ENCODE peak calls at places on chromosome 1, in seven cellular contexts. T is brain microvascular endothelial cell, U is DND-41, C is dorsolateral prefrontal cortex, S is AG04450, Y is hepatocyte, G is foreskin keratinocyte. E is an unnamed sample.

GRCh38 chr1:39585933-39586332 is 9.3 kb upstream of the PABPC4 start:
- DNase-seq in T (no peak), U (no peak), C (no peak), S (no peak), Y (no peak), G (no peak), E (no peak)

GRCh38 chr1:241902376-241903067 is 54.5 kb downstream of the EXO1 start:
- DNase-seq in T (peak; percentile 3), U (no peak), C (no peak), S (no peak), Y (peak; percentile 11), G (no peak), E (peak; percentile 21)

GRCh38 chr1:61053712-61054608 is 28.4 kb upstream of the NFIA start:
- DNase-seq in T (no peak), U (no peak), C (peak; percentile 71), S (no peak), Y (peak; percentile 35), G (no peak), E (no peak)

GRCh38 chr1:236345728-236346127 is 48.4 kb upstream of the EDARADD start:
- DNase-seq in T (peak; percentile 4), U (no peak), C (no peak), S (no peak), Y (no peak), G (peak; percentile 9), E (no peak)

GRCh38 chr1:48196168-48196716 is 26.3 kb upstream of the SLC5A9 start:
- DNase-seq in T (no peak), U (no peak), C (no peak), S (no peak), Y (no peak), G (no peak), E (no peak)

GRCh38 chr1:24964811-24965570 is 34.9 kb upstream of the RUNX3 start:
- DNase-seq in T (peak; percentile 82), U (peak; percentile 97), C (no peak), S (no peak), Y (no peak), G (no peak), E (no peak)

GRCh38 chr1:108573183-108573582 is 13.3 kb downstream of the EEIG2 start:
- DNase-seq in T (no peak), U (no peak), C (no peak), S (no peak), Y (no peak), G (no peak), E (no peak)

GRCh38 chr1:8711161-8711560 is 106.3 kb downstream of the RERE start:
- DNase-seq in T (peak; percentile 27), U (no peak), C (no peak), S (no peak), Y (no peak), G (no peak), E (no peak)

GRCh38 chr1:30783244-30783915 is 25.8 kb upstream of the LAPTM5 start:
- DNase-seq in T (no peak), U (no peak), C (no peak), S (no peak), Y (no peak), G (no peak), E (no peak)

GRCh38 chr1:36134805-36135339 is 9.8 kb upstream of the COL8A2 start:
- DNase-seq in T (peak; percentile 55), U (peak; percentile 24), C (no peak), S (no peak), Y (peak; percentile 76), G (peak; percentile 91), E (no peak)

GRCh38 chr1:29811727-29812396 is 575.5 kb downstream of the PTPRU start:
- DNase-seq in T (no peak), U (no peak), C (no peak), S (no peak), Y (no peak), G (no peak), E (no peak)

GRCh38 chr1:229710746-229711145 is 84.7 kb downstream of the URB2 start:
- DNase-seq in T (no peak), U (no peak), C (no peak), S (no peak), Y (no peak), G (no peak), E (no peak)
- TF ChIP-seq CTCF in T (no peak), U (no peak), C (no peak), S (no peak), Y (peak; percentile 27), G (no peak), E (no peak)

DNA sequence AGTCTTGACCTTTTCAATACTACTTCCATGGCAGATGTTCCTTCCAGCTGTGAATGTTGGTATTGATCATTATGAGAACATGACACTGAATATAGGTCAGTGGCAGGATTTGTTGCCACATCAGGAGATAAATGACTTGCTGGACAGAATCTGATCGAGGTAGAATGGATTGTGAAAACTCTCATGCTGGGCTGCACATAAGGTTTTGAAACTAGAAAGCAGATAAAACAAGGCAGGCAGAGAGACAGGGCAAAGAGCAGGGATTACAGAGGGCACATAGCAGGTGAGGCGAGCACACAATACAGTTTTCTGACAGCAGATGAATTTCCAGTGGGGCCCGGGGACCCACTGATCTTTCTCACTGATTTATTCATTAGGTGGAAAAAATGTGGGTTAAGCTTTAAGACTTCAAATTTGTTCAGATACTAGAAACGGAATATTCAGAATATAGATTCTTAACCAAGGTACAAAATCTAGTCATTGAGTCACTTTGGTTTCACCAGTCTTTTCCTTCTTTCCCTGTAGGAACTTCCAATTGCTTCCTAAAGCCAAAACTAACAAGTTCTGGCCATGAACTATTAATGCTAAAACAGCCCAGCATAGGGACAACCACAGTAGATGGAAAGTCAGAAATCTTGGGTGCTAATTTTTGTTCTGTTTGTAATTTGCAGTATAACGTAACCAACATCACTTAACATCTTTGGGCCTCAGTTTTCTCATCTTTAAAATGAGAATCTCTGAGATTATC is 296.0 kb upstream of the PTBP2 start:
- DNase-seq in T (no peak), U (no peak), C (no peak), S (no peak), Y (no peak), G (no peak), E (no peak)
- H3K27me3 ChIP-seq in T (no peaks in the 10 kb centered on the region), U (no peaks in the 10 kb centered on the region), C (no peaks in the 10 kb centered on the region), S (no peaks in the 10 kb centered on the region), Y (no peaks in the 10 kb centered on the region), G (no peaks in the 10 kb centered on the region), E (peaks cover 3% of the 10 kb centered on the region)

GRCh38 chr1:86861424-86861823 is 52.5 kb downstream of the SELENOF start:
- DNase-seq in T (no peak), U (no peak), C (no peak), S (no peak), Y (no peak), G (no peak), E (no peak)

GRCh38 chr1:86871001-86871400 is 42.9 kb downstream of the SELENOF start:
- DNase-seq in T (no peak), U (no peak), C (no peak), S (no peak), Y (no peak), G (no peak), E (no peak)

GRCh38 chr1:86866665-86867064 is 47.3 kb downstream of the SELENOF start:
- DNase-seq in T (peak; percentile 36), U (no peak), C (no peak), S (peak; percentile 29), Y (no peak), G (peak; percentile 11), E (no peak)

GRCh38 chr1:86868477-86868876 is 45.4 kb downstream of the SELENOF start:
- DNase-seq in T (no peak), U (no peak), C (no peak), S (no peak), Y (no peak), G (no peak), E (no peak)

GRCh38 chr1:86865973-86866637 is 47.8 kb downstream of the SELENOF start:
- DNase-seq in T (no peak), U (no peak), C (no peak), S (no peak), Y (no peak), G (no peak), E (no peak)
- TF ChIP-seq CTCF in T (no peak), U (no peak), C (no peak), S (no peak), Y (no peak), G (no peak), E (no peak)

GRCh38 chr1:4698911-4699310 is 44.5 kb downstream of the AJAP1 start:
- DNase-seq in T (no peak), U (no peak), C (no peak), S (no peak), Y (no peak), G (no peak), E (no peak)

GRCh38 chr1:4701276-4701675 is 46.9 kb downstream of the AJAP1 start:
- DNase-seq in T (no peak), U (no peak), C (no peak), S (no peak), Y (no peak), G (no peak), E (no peak)

GRCh38 chr1:4699724-4700301 is 45.4 kb downstream of the AJAP1 start:
- DNase-seq in T (peak; percentile 72), U (no peak), C (no peak), S (no peak), Y (no peak), G (no peak), E (peak; percentile 19)

GRCh38 chr1:4702464-4702863 is 48.1 kb downstream of the AJAP1 start:
- DNase-seq in T (no peak), U (no peak), C (no peak), S (no peak), Y (no peak), G (no peak), E (no peak)

GRCh38 chr1:4700801-4701200 is 46.4 kb downstream of the AJAP1 start:
- DNase-seq in T (no peak), U (peak; percentile 8), C (peak; percentile 89), S (no peak), Y (no peak), G (no peak), E (no peak)
- H3K27me3 ChIP-seq in T (no peaks in the 10 kb centered on the region), U (no peaks in the 10 kb centered on the region), C (no peaks in the 10 kb centered on the region), S (no peaks in the 10 kb centered on the region), Y (no peaks in the 10 kb centered on the region), G (no peaks in the 10 kb centered on the region), E (no peaks in the 10 kb centered on the region)

DNA sequence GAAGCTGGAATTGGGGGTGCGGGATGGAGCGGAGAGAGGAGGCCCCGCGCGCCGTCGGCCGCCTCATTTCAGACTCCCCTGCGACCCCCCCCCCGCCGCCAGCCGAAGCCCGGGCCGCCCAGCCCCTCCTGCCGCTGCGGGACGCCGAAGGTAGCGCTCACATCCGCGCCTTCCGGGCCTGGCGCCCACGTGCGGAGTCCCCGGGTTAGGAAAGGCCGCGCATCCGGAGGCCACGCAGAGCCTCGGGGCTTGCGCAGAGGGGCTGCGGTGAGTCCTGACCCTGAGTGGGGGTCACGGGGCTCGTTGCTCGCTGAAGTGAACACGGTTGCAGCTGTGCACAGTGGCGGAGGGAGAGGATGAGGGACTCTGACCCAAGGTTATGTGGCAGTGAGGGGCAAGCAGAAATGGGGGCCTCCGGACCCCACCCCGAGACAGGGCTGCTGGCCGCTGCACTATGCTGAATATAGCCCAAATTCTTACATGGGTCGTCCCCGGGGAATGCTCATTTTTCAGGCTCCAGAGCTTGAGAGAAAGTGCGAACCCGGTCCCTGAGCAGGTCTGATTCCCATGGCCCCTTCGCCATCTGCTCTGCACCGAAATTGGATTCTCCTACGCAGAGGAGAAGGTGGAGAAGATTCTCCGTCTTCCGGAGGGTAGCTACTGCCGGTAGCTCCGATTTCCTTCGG is 691 bp upstream of the ZNF496 start:
- DNase-seq in T (no peak), U (peak; percentile 75), C (peak; percentile 61), S (no peak), Y (peak; percentile 67), G (no peak), E (no peak)
- TF ChIP-seq CTCF in T (no peak), U (peak; percentile 6), C (no peak), S (no peak), Y (no peak), G (no peak), E (no peak)

E was measured in BJ.